ENCODE peak calls at places on chromosomes 4 and X, in six cellular contexts. K, R, S, B, G and J are unnamed samples.

GRCh38 chrX:427812-428725 is 41.4 kb upstream of the PPP2R3B start:
- DNase-seq in K (peak), R (no peak), B (no peak), G (peak), S (no peak), J (no peak)

GRCh38 chrX:40952855-40953254 is 132.4 kb upstream of the USP9X start:
- DNase-seq in K (no peak), G (no peak), B (peak), S (peak), R (no peak), J (no peak)

GRCh38 chrX:150361777-150362351 is 1.3 kb upstream of the MAMLD1 start:
- DNase-seq in B (no peak), K (no peak), G (peak), S (no peak), R (no peak), J (no peak)

GRCh38 chrX:20382082-20382481 is 115.4 kb upstream of the RPS6KA3 start:
- DNase-seq in R (no peak), S (no peak), K (peak), B (no peak), G (no peak), J (no peak)

GRCh38 chrX:40933132-40934078 is 151.8 kb upstream of the USP9X start:
- DNase-seq in B (peak), R (peak), G (no peak), S (peak), K (no peak), J (no peak)

GRCh38 chrX:56798866-56799864 is 70.1 kb downstream of the NBDY start:
- DNase-seq in G (peak), S (no peak), K (peak), R (no peak), B (no peak), J (no peak)

GRCh38 chr4:184330008-184330400 is 112.3 kb upstream of the ENPP6 start:
- DNase-seq in K (no peak), G (no peak), R (no peak), B (no peak), S (peak), J (no peak)

GRCh38 chrX:108203540-108203939 is 112.0 kb downstream of the ATG4A start:
- DNase-seq in G (no peak), R (no peak), B (no peak), S (no peak), K (no peak), J (no peak)

GRCh38 chrX:36957425-36958328 is 50.5 kb upstream of the FAM47C start:
- DNase-seq in S (no peak), B (no peak), G (peak), K (no peak), R (no peak), J (no peak)

GRCh38 chrX:136812286-136812685 is 31.6 kb upstream of the ARHGEF6 start:
- DNase-seq in K (no peak), B (peak), S (no peak), G (no peak), R (no peak), J (no peak)

GRCh38 chr4:986949-987688 is at the start of gene IDUA:
- DNase-seq in B (peak), K (peak), R (no peak), G (peak), S (peak), J (no peak)

GRCh38 chr4:48139688-48140087 is 5.6 kb upstream of the TXK start:
- DNase-seq in S (no peak), G (no peak), B (no peak), R (no peak), K (no peak), J (no peak)

GRCh38 chrX:107323786-107324492 is 117.5 kb downstream of the DNAAF6 start:
- DNase-seq in R (no peak), S (no peak), G (peak), K (no peak), B (no peak), J (no peak)

GRCh38 chr4:129545599-129546278 is 449.8 kb downstream of the C4orf33 start:
- DNase-seq in G (no peak), S (no peak), B (peak), R (peak), K (peak), J (no peak)

GRCh38 chr4:101065346-101065745 is 282.0 kb downstream of the PPP3CA start:
- DNase-seq in B (no peak), K (no peak), G (no peak), R (no peak), S (no peak), J (no peak)

GRCh38 chrX:109619816-109620215 is 5.2 kb downstream of the KCNE5 start:
- DNase-seq in B (no peak), K (no peak), G (no peak), R (no peak), S (no peak), J (no peak)

GRCh38 chr4:93828332-93828829 is at the start of gene ATOH1:
- DNase-seq in G (peak), R (no peak), S (no peak), B (peak), K (no peak), J (no peak)

GRCh38 chr4:173332963-173333657 is 1.0 kb downstream of the HMGB2 start:
- DNase-seq in S (no peak), K (no peak), B (peak), G (no peak), R (no peak), J (no peak)

GRCh38 chr4:69120869-69121268 is 24.6 kb downstream of the UGT2B7 start:
- DNase-seq in B (no peak), K (no peak), G (no peak), S (no peak), R (no peak), J (no peak)

GRCh38 chr4:6229095-6229494 is 28.7 kb upstream of the JAKMIP1 start:
- DNase-seq in S (no peak), R (no peak), B (no peak), K (no peak), G (peak), J (no peak)

GRCh38 chr4:117134386-117134785 is 49.0 kb upstream of the TRAM1L1 start:
- DNase-seq in K (peak), B (peak), R (peak), S (peak), G (peak), J (peak)

GRCh38 chr4:10077101-10077491 is 39.5 kb downstream of the WDR1 start:
- DNase-seq in K (no peak), G (peak), R (no peak), S (no peak), B (no peak), J (no peak)

GRCh38 chrX:119419146-119419545 is 20.0 kb downstream of the SLC25A43 start:
- DNase-seq in G (no peak), R (no peak), S (no peak), B (no peak), K (peak), J (no peak)

GRCh38 chr4:93779228-93779627 is 49.3 kb upstream of the ATOH1 start:
- DNase-seq in G (no peak), S (no peak), B (no peak), K (no peak), R (no peak), J (no peak)

GRCh38 chrX:68947882-68948605 is 119.2 kb downstream of the EFNB1 start:
- DNase-seq in K (no peak), S (no peak), R (no peak), G (no peak), B (no peak), J (no peak)

GRCh38 chrX:1610166-1610565 is 4.7 kb upstream of the ASMT start:
- DNase-seq in K (no peak), S (no peak), B (no peak), R (no peak), G (no peak), J (no peak)

GRCh38 chr4:111847256-111848108 is 297.8 kb upstream of the FAM241A start:
- DNase-seq in B (peak), R (no peak), S (no peak), K (peak), G (no peak), J (no peak)

GRCh38 chr4:47669946-47670345 is 167.9 kb downstream of the CORIN start:
- DNase-seq in B (no peak), R (no peak), S (no peak), K (no peak), G (no peak), J (no peak)

GRCh38 chr4:163610642-163611041 is 116.2 kb downstream of the TMA16 start:
- DNase-seq in K (no peak), G (no peak), S (no peak), B (no peak), R (no peak), J (no peak)

GRCh38 chr4:101418055-101418454 is 70.7 kb upstream of the PPP3CA start:
- DNase-seq in G (no peak), R (no peak), S (peak), B (peak), K (no peak), J (no peak)

GRCh38 chr4:123893746-123894095 is 497.1 kb downstream of the SPRY1 start:
- DNase-seq in R (no peak), S (no peak), B (peak), K (no peak), G (no peak), J (no peak)

GRCh38 chr4:2745981-2746806 is 9.9 kb downstream of the TNIP2 start:
- DNase-seq in K (no peak), B (peak), S (peak), G (no peak), R (no peak), J (no peak)

DNA sequence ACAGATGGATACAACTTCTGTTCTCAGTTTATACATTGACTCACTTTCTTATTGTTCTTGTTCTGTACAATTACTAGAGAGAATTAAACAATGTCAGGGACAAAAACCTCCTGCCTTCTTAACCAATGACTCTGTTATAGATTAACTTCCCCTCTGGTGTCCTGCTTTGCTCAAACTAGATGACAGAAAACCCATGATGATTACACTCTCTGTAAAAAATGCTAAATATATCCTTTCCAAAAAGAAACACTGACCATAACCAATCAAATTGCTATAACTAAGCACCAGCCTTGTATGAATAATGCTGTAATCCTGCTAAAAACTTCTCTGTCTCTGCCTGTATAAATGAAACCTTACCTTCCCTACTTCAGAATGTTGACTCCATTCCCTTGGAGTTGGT is 29.8 kb upstream of the IL13RA2 start:
- DNase-seq in K (no peak), B (peak), S (no peak), G (no peak), R (no peak), J (no peak)
- H3K4me3 ChIP-seq in K (no peak), B (no peak), S (no peak), G (no peak), R (no peak), J (no peak)

DNA sequence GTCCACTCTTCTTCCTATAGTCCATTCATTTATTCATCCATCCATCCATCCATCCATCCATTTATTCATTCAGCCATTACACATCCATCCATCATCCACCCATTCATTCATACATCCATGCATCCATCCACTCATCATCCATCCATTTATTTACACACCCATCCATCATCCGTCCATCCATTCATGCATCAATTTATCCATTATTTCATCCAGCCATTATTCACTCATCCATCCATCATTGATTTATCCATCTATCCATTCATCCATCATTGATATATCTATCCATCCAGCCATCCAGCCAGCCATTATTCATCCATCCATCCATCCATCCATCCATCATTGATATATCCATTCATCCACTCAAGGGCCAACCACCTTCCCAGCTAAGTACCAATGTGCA is 12.7 kb downstream of the CPZ start:
- DNase-seq in K (no peak), S (no peak), R (no peak), B (no peak), G (no peak), J (no peak)
- H3K4me3 ChIP-seq in K (no peak), S (no peak), R (no peak), B (no peak), G (no peak), J (no peak)

GRCh38 chrX:11193035-11193469 is 81.9 kb downstream of the HCCS start:
- DNase-seq in R (no peak), S (no peak), G (no peak), K (no peak), B (peak), J (no peak)
- H3K4me3 ChIP-seq in R (no peak), S (no peak), G (no peak), K (no peak), B (no peak), J (no peak)

GRCh38 chrX:151974336-151975227 is at the start of gene GABRE:
- DNase-seq in R (no peak), B (peak), S (no peak), K (no peak), G (peak), J (no peak)
- H3K4me3 ChIP-seq in R (peak), B (peak), S (no peak), K (peak), G (peak), J (peak)

GRCh38 chr4:89298160-89298559 is 9.4 kb downstream of the GPRIN3 start:
- DNase-seq in S (peak), R (no peak), B (no peak), K (no peak), G (no peak), J (no peak)
- H3K4me3 ChIP-seq in S (no peak), R (no peak), B (no peak), K (no peak), G (no peak), J (no peak)

GRCh38 chrX:66016905-66017658 is 22.8 kb downstream of the VSIG4 start:
- DNase-seq in K (no peak), G (no peak), R (no peak), S (peak), B (no peak), J (no peak)

GRCh38 chrX:66015906-66016689 is 23.8 kb downstream of the VSIG4 start:
- DNase-seq in R (no peak), B (no peak), G (no peak), K (no peak), S (peak), J (no peak)

GRCh38 chrX:66014560-66014959 is 25.3 kb downstream of the VSIG4 start:
- DNase-seq in S (no peak), R (no peak), B (no peak), G (no peak), K (no peak), J (no peak)

GRCh38 chrX:66014084-66014483 is 25.8 kb downstream of the VSIG4 start:
- DNase-seq in B (no peak), R (no peak), G (no peak), S (no peak), K (no peak), J (no peak)

GRCh38 chrX:66015152-66015827 is 24.6 kb downstream of the VSIG4 start:
- DNase-seq in B (no peak), K (no peak), R (no peak), S (peak), G (no peak), J (no peak)
- H3K4me3 ChIP-seq in B (no peak), K (no peak), R (no peak), S (peak), G (no peak), J (no peak)

DNA sequence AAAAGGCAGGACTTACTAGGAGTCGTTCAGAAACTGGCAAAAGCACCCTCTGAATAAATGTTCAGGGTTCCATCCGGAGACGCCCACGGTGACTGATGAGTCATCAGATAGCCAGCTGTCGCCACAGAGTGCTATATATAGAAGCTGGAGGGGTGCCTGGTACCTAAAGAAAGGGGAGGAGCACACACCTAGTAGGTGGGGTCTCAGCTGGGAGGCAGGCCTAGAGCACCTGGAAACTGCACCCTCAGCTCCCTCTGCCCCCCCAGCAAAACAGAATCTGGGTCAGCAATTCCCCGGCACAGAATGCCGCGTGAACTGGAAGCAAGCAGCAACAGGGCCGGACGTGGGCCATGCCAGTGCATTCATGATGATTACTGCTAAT is 242.0 kb downstream of the BCOR start:
- DNase-seq in G (peak), S (peak), R (no peak), K (no peak), B (peak), J (no peak)
- H3K4me3 ChIP-seq in G (no peak), S (peak), R (no peak), K (no peak), B (no peak), J (no peak)

DNA sequence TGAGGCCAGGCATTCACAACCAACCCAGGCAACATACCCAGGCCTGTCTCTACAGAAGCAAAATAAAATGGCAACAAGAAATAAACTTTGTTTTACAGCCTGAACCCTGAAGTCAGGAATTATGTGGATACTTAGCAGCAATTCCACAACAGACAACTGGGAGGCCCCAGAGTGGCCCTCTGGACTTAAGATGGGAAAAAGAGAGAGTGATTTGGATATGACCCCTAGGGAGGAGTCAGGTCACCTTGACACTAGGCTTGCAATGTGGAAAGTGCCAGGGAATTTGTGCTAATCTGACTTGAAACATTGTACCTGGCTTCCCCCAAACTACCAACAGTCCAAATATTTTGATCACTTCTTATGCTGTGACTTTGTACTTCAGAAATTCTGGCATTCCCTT is 193.1 kb downstream of the PARM1 start:
- DNase-seq in S (no peak), K (no peak), R (no peak), B (no peak), G (no peak), J (no peak)
- H3K4me3 ChIP-seq in S (no peak), K (no peak), R (no peak), B (no peak), G (peak), J (no peak)

DNA sequence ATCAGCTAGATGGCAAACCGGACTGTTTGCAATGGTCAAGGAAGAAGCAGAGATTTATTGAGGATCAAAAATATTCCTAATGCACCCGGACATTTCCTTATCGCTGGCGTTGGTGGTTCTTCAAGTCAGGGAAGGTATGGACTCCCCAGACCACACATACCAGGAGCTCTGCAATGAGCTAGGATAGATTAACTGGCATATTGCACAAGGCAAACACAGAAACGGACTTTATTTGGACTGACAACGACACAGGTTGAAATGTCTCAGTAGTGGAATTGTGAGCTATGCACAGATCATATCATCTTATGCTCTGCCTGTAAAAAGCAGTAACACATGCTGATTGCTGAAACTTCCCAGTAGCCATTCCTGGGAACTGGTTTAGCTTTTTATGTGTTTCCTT is 1.7 kb downstream of the TSPAN7 start:
- DNase-seq in K (peak), B (no peak), R (no peak), G (no peak), S (no peak), J (no peak)
- H3K4me3 ChIP-seq in K (peak), B (no peak), R (no peak), G (no peak), S (no peak), J (no peak)